ENCODE peak calls at places on chromosomes 12 and 14, in five cellular contexts. A is effector memory CD4-positive, alpha-beta T cell; E is adrenal gland; H is astrocyte of the spinal cord; B is GM12865. X is an unnamed sample.

GRCh38 chr12:180445-180844 is 33.5 kb downstream of the SLC6A12 start:
- DNase-seq in A (no peak), E (peak), H (peak), B (peak), X (no peak)

GRCh38 chr12:109983432-109984142 is 12.6 kb downstream of the GIT2 start:
- DNase-seq in A (no peak), E (peak), H (no peak), B (no peak), X (no peak)

GRCh38 chr14:105409379-105409778 is 10.2 kb upstream of the MTA1 start:
- DNase-seq in A (no peak), E (no peak), H (no peak), B (no peak), X (no peak)

GRCh38 chr12:81949721-81950120 is 190.6 kb upstream of the PPFIA2 start:
- DNase-seq in A (no peak), E (no peak), H (no peak), B (no peak), X (no peak)

GRCh38 chr12:53917126-53917525 is 21.5 kb upstream of the HOXC13 start:
- DNase-seq in A (no peak), E (no peak), H (no peak), B (no peak), X (no peak)

GRCh38 chr12:64461634-64462414 is 9.9 kb downstream of the TBK1 start:
- DNase-seq in A (no peak), E (peak), H (peak), B (no peak), X (no peak)

GRCh38 chr14:66717571-66718140 is 209.7 kb downstream of the GPHN start:
- DNase-seq in A (no peak), E (no peak), H (no peak), B (no peak), X (peak)

GRCh38 chr12:101906226-101906625 is 28.8 kb downstream of the DRAM1 start:
- DNase-seq in A (no peak), E (no peak), H (no peak), B (no peak), X (no peak)

GRCh38 chr12:68175566-68176033 is 16.1 kb upstream of the IFNG start:
- DNase-seq in A (peak), E (no peak), H (no peak), B (peak), X (no peak)

GRCh38 chr14:73723799-73724621 is 9.8 kb upstream of the PNMA1 start:
- DNase-seq in A (no peak), E (peak), H (peak), B (peak), X (no peak)

GRCh38 chr12:10811883-10812536 is 2.0 kb upstream of the TAS2R9 start:
- DNase-seq in A (no peak), E (no peak), H (no peak), B (no peak), X (no peak)

GRCh38 chr14:94423465-94424056 is 29.0 kb downstream of the SERPINA11 start:
- DNase-seq in A (no peak), E (peak), H (peak), B (peak), X (peak)

GRCh38 chr14:96762650-96763049 is 34.5 kb upstream of the VRK1 start:
- DNase-seq in A (peak), E (no peak), H (peak), B (peak), X (peak)

GRCh38 chr12:67651380-67651695 is 2.8 kb downstream of the DYRK2 start:
- DNase-seq in A (peak), E (no peak), H (peak), B (peak), X (peak)

GRCh38 chr12:108560321-108560721 is 652 bp downstream of the SART3 start:
- DNase-seq in A (no peak), E (no peak), H (peak), B (no peak), X (no peak)

GRCh38 chr12:67986632-67987031 is 2.6 kb upstream of the IFNG-AS1 start:
- DNase-seq in A (no peak), E (no peak), H (no peak), B (no peak), X (no peak)

GRCh38 chr14:58944226-58944769 is 244.2 kb upstream of the DAAM1 start:
- DNase-seq in A (no peak), E (no peak), H (no peak), B (no peak), X (peak)

GRCh38 chr12:78951746-78952532 is 87.4 kb downstream of the SYT1 start:
- DNase-seq in A (no peak), E (no peak), H (peak), B (no peak), X (no peak)

GRCh38 chr12:66144796-66145754 is 14.5 kb upstream of the LLPH start:
- DNase-seq in A (no peak), E (peak), H (peak), B (peak), X (peak)

GRCh38 chr14:100822007-100822406 is 3.9 kb upstream of the MEG3 start:
- DNase-seq in A (no peak), E (no peak), H (no peak), B (no peak), X (no peak)

GRCh38 chr12:109197327-109197726 is 80.9 kb downstream of the ACACB start:
- DNase-seq in A (no peak), E (no peak), H (no peak), B (no peak), X (no peak)

GRCh38 chr14:69093551-69094421 is 59.1 kb downstream of the DCAF5 start:
- DNase-seq in A (no peak), E (no peak), H (peak), B (no peak), X (peak)

GRCh38 chr12:120488057-120488660 is 7.8 kb upstream of the DYNLL1 start:
- DNase-seq in A (no peak), E (peak), H (no peak), B (no peak), X (no peak)

GRCh38 chr14:61469771-61470170 is 148.4 kb downstream of the PRKCH start:
- DNase-seq in A (no peak), E (no peak), H (no peak), B (no peak), X (peak)

GRCh38 chr12:120041386-120042231 is 52.6 kb downstream of the BICDL1 start:
- DNase-seq in A (no peak), E (no peak), H (no peak), B (no peak), X (no peak)

GRCh38 chr14:75715926-75716780 is 55.1 kb downstream of the TTLL5 start:
- DNase-seq in A (no peak), E (no peak), H (peak), B (no peak), X (no peak)

GRCh38 chr14:45156067-45156466 is 20.3 kb downstream of the FANCM start:
- DNase-seq in A (no peak), E (no peak), H (no peak), B (peak), X (no peak)

GRCh38 chr12:79119796-79120195 is 255.2 kb downstream of the SYT1 start:
- DNase-seq in A (no peak), E (no peak), H (no peak), B (no peak), X (peak)

GRCh38 chr12:44379827-44380226 is 496.3 kb downstream of the NELL2 start:
- DNase-seq in A (no peak), E (no peak), H (no peak), B (no peak), X (no peak)

GRCh38 chr12:53219956-53220856 is 11.8 kb downstream of the RARG start:
- DNase-seq in A (peak), E (peak), H (peak), B (peak), X (peak)

GRCh38 chr14:29806124-29806517 is 121.5 kb downstream of the PRKD1 start:
- DNase-seq in A (no peak), E (no peak), H (peak), B (no peak), X (no peak)

GRCh38 chr12:12008232-12008850 is 62.4 kb upstream of the BCL2L14 start:
- DNase-seq in A (no peak), E (no peak), H (no peak), B (peak), X (peak)

DNA sequence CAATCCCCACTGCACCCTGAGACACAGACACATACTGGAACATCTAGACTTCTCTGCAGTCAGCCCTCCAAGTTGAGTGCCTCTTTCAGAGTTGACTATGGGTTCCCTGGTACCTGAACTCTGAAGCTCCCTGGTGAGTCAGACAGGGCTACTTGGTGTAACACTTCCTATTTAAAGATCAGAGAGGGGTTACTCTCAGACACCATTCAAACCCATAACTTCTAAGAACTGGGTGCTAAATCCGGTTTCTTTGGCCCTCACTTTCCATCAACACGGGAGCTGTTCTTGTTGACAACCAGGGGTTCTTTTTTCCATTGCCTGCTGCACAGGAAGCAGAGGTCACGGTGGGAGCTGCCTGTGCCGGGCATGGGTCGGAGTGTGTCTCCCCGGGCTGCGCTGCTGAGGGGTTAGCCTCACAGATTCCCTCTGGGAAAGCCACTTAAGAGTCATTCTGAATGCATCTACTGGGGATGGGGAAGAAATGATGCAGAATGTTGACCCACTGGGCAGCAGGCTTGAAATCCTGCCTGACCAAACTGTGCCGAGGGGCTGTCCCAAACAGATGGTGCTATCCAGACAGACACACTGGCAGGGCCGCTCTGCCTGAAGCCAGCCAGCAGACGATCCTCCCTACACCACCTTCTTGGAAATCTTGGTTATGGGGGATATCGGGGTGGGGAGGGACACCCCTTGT is 74.1 kb downstream of the PITPNM2 start:
- DNase-seq in A (peak), E (no peak), H (no peak), B (peak), X (no peak)
- H3K4me3 ChIP-seq in A (peak), E (no peak), H (no peak), B (no peak), X (no peak)

DNA sequence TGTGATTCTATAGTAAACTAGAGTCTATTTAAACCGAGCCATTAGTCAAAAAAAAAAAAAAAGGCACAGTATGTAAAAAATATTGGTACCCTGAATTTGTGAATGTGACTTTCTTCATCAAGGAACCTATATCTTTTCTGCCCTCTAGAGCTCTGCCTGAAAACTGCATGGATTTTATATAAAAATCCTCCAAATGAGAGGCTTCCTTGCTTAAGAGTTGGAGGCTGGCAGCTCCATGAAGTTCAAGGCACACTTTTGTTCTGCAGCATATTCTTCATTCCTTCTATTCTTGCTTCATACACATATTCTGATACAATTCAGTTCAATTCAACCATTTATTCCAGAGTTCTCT is 23.1 kb upstream of the NKX2-8 start:
- DNase-seq in A (no peak), E (no peak), H (no peak), B (no peak), X (no peak)
- H3K4me3 ChIP-seq in A (no peak), E (no peak), H (no peak), B (no peak), X (no peak)

GRCh38 chr14:102525213-102526143 is 15.9 kb upstream of the ANKRD9 start:
- DNase-seq in A (no peak), E (peak), H (peak), B (peak), X (peak)

GRCh38 chr14:102523200-102524025 is 13.8 kb upstream of the ANKRD9 start:
- DNase-seq in A (no peak), E (no peak), H (no peak), B (no peak), X (peak)

GRCh38 chr14:102527255-102528232 is 18.0 kb upstream of the ANKRD9 start:
- DNase-seq in A (no peak), E (no peak), H (no peak), B (no peak), X (no peak)

GRCh38 chr14:102524451-102525212 is 15.1 kb upstream of the ANKRD9 start:
- DNase-seq in A (peak), E (peak), H (peak), B (peak), X (peak)

DNA sequence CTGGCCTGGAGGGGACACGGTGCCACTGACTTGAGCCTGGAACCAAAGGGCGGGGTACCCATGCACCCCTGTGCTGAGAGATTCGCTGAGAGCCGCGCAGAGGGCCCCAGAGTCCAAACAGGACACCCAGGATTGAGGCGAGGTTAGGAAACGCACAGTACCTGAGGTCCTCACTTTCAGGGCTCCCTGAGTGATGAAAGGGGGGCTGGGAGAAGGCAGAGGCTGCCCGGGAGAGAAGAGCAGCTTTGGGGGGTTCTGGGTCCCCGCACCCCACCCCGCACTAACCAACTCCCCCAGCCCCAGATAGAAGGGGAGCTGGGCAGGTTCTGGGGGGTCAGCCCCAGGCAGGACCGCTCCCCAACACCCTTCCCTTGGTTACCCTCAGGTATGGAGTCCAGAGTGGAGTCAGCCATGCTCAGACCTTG is 14.5 kb upstream of the ANKRD9 start:
- DNase-seq in A (no peak), E (no peak), H (no peak), B (no peak), X (no peak)
- H3K4me3 ChIP-seq in A (peak), E (no peak), H (peak), B (peak), X (peak)

DNA sequence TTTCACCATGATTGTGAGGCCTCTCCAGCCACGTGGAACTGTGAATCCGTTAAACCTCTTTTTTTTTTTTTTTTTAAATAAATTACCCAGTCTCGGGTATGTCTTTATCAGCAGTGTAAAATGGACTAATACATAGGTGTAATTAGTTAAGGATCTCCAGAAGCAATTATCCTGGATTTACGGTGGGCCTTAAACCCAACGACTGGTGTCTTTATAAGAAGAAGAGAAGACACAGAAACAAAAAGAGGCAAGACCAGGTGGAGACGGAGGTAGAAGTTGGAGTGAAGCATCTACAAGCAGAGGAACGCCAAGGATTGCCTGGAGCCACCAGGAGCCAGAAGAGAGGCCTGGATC is 114.6 kb upstream of the MAP1LC3B2 start:
- DNase-seq in A (no peak), E (no peak), H (no peak), B (no peak), X (no peak)
- H3K4me3 ChIP-seq in A (no peak), E (no peak), H (no peak), B (no peak), X (no peak)

GRCh38 chr12:104460041-104460757 is 3.5 kb downstream of the CHST11 start:
- DNase-seq in A (no peak), E (no peak), H (no peak), B (peak), X (no peak)
- H3K4me3 ChIP-seq in A (peak), E (no peak), H (no peak), B (peak), X (no peak)

DNA sequence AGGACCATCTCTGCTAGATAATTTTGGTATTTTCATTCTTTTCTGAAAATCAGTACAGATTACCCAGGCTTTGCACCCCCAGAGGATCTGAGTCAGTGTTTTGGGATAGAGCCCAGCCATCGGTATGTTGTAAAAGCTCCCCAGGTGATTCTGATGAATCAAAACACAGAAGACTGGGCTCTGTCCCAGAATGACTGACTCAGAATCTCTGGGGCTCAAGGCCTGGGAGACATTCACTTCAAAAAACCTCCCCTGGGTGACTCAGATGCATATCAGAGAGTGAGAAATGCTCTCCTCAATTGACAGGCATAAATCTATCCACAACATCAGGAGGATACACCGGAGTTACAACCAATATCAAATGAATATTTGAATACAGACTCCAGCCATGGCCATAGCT is 32.6 kb downstream of the SLC35F4 start:
- DNase-seq in A (no peak), E (peak), H (peak), B (no peak), X (no peak)
- H3K4me3 ChIP-seq in A (no peak), E (no peak), H (no peak), B (no peak), X (no peak)

GRCh38 chr14:20560961-20561360 is at the start of gene RNASE9:
- DNase-seq in A (no peak), E (no peak), H (no peak), B (no peak), X (no peak)
- H3K4me3 ChIP-seq in A (no peak), E (no peak), H (no peak), B (no peak), X (no peak)

GRCh38 chr12:6644903-6645302 is 2.3 kb downstream of the ACRBP start:
- DNase-seq in A (no peak), E (no peak), H (no peak), B (no peak), X (no peak)
- H3K4me3 ChIP-seq in A (no peak), E (no peak), H (no peak), B (no peak), X (no peak)

X was measured in SJCRH30.